ENCODE peak calls at places on chromosomes 11 and 22, in seven cellular contexts. L, T, U, M, C, X and H are unnamed samples.

GRCh38 chr11:10327254-10327653 is 22.4 kb downstream of the ADM start:
- DNase-seq in T (no peak), U (peak; percentile 89), M (no peak), C (no peak), X (peak; percentile 51), L (no peak), H (no peak)

GRCh38 chr22:30195245-30196140 is 51.1 kb downstream of the LIF start:
- DNase-seq in X (peak; percentile 64), L (no peak), C (no peak), M (no peak), U (peak; percentile 68), T (no peak), H (no peak)

GRCh38 chr11:57049749-57050148 is 61.0 kb downstream of the OR5AK2 start:
- DNase-seq in L (no peak), T (no peak), U (no peak), C (no peak), X (no peak), M (no peak), H (no peak)

GRCh38 chr11:15618583-15619032 is 503.9 kb downstream of the INSC start:
- DNase-seq in T (no peak), M (no peak), U (no peak), L (peak; percentile 69), C (no peak), X (no peak), H (no peak)

GRCh38 chr11:21268036-21268435 is 598.6 kb downstream of the NELL1 start:
- DNase-seq in U (no peak), X (no peak), C (no peak), L (no peak), M (no peak), T (no peak), H (no peak)

GRCh38 chr11:45834298-45834756 is 12.9 kb upstream of the CRY2 start:
- DNase-seq in C (no peak), M (no peak), L (peak; percentile 47), U (no peak), X (no peak), T (no peak), H (peak; percentile 47)

GRCh38 chr11:19934828-19935259 is 222.2 kb downstream of the NAV2 start:
- DNase-seq in X (peak; percentile 89), M (no peak), T (no peak), U (peak; percentile 87), C (no peak), L (no peak), H (no peak)

GRCh38 chr11:58573451-58574104 is 2.1 kb downstream of the LPXN start:
- DNase-seq in U (peak; percentile 93), M (no peak), T (no peak), X (peak; percentile 85), L (no peak), C (no peak), H (peak; percentile 85)

GRCh38 chr11:24391165-24391564 is 105.7 kb upstream of the LUZP2 start:
- DNase-seq in T (no peak), U (peak; percentile 47), M (no peak), X (peak; percentile 87), C (no peak), L (no peak), H (no peak)

GRCh38 chr11:75717608-75718403 is at the start of gene MOGAT2:
- DNase-seq in C (no peak), U (no peak), X (no peak), L (peak; percentile 68), T (peak; percentile 84), M (no peak), H (no peak)

GRCh38 chr11:63802637-63803414 is 10.4 kb upstream of the SPINDOC start:
- DNase-seq in X (peak; percentile 57), M (no peak), L (no peak), T (no peak), C (no peak), U (peak; percentile 84), H (no peak)

GRCh38 chr11:74442601-74443000 is 24.7 kb downstream of the KCNE3 start:
- DNase-seq in U (peak; percentile 73), L (no peak), T (no peak), X (peak; percentile 52), C (no peak), M (no peak), H (no peak)

GRCh38 chr11:86926975-86927374 is 28.2 kb downstream of the FZD4 start:
- DNase-seq in C (no peak), T (no peak), M (no peak), X (peak; percentile 44), L (no peak), U (no peak), H (no peak)

GRCh38 chr11:33941637-33942160 is 49.8 kb upstream of the LMO2 start:
- DNase-seq in U (peak; percentile 78), M (no peak), C (no peak), L (no peak), T (no peak), X (no peak), H (no peak)

GRCh38 chr11:1207451-1208360 is 15.2 kb upstream of the MUC5B start:
- DNase-seq in X (no peak), L (no peak), T (no peak), C (peak; percentile 63), M (no peak), U (no peak), H (no peak)

GRCh38 chr22:26956346-26956745 is 299.0 kb downstream of the MIAT start:
- DNase-seq in M (no peak), T (no peak), U (no peak), C (no peak), L (no peak), X (no peak), H (no peak)

GRCh38 chr11:13535819-13536218 is 40.0 kb upstream of the PTH start:
- DNase-seq in X (no peak), C (no peak), U (peak; percentile 7), T (no peak), M (no peak), L (no peak), H (peak; percentile 3)

GRCh38 chr11:88680806-88681205 is 343.3 kb upstream of the CTSC start:
- DNase-seq in L (no peak), T (no peak), U (peak; percentile 36), C (no peak), M (no peak), X (peak; percentile 6), H (no peak)

GRCh38 chr11:5117588-5117987 is 20.6 kb downstream of the OR52A5 start:
- DNase-seq in U (no peak), L (no peak), M (no peak), X (no peak), T (no peak), C (no peak), H (no peak)

GRCh38 chr11:96424693-96425092 is 34.9 kb downstream of the JRKL start:
- DNase-seq in T (no peak), M (no peak), U (peak; percentile 64), C (no peak), X (peak; percentile 44), L (no peak), H (no peak)

GRCh38 chr11:96188625-96189006 is 154.4 kb downstream of the MAML2 start:
- DNase-seq in L (no peak), M (no peak), X (peak; percentile 57), T (no peak), C (no peak), U (peak; percentile 70), H (peak; percentile 58)

GRCh38 chr11:129223701-129224149 is 31.6 kb upstream of the ARHGAP32 start:
- DNase-seq in X (peak; percentile 45), C (no peak), U (peak; percentile 85), M (no peak), T (no peak), L (no peak), H (no peak)

GRCh38 chr11:117433717-117434116 is 106.1 kb downstream of the CEP164 start:
- DNase-seq in U (no peak), T (no peak), C (no peak), M (no peak), L (no peak), X (no peak), H (no peak)

GRCh38 chr11:79167510-79168188 is 273.2 kb downstream of the TENM4 start:
- DNase-seq in T (no peak), X (peak; percentile 37), M (no peak), C (no peak), L (no peak), U (no peak), H (no peak)
- TF ChIP-seq CTCF in T (no peak), X (no peak), M (no peak), C (no peak), L (no peak), U (no peak), H (no peak)

GRCh38 chr11:93741882-93742226 is 382 bp downstream of the C11orf54 start:
- DNase-seq in X (peak; percentile 68), T (peak; percentile 72), L (peak; percentile 69), C (no peak), U (peak; percentile 81), M (no peak), H (no peak)

GRCh38 chr11:93740031-93740801 is 1.1 kb downstream of the TAF1D start:
- DNase-seq in T (peak; percentile 19), C (peak; percentile 68), U (peak; percentile 72), L (no peak), X (peak; percentile 56), M (peak; percentile 30), H (peak; percentile 70)

GRCh38 chr11:93740802-93741093 is 547 bp downstream of the TAF1D start:
- DNase-seq in X (peak; percentile 49), C (peak; percentile 81), U (peak; percentile 73), L (peak; percentile 50), T (peak; percentile 64), M (peak; percentile 38), H (peak; percentile 74)

GRCh38 chr11:93743316-93743715 is 1.8 kb downstream of the C11orf54 start:
- DNase-seq in L (no peak), T (peak; percentile 14), X (no peak), U (no peak), M (no peak), C (no peak), H (no peak)

DNA sequence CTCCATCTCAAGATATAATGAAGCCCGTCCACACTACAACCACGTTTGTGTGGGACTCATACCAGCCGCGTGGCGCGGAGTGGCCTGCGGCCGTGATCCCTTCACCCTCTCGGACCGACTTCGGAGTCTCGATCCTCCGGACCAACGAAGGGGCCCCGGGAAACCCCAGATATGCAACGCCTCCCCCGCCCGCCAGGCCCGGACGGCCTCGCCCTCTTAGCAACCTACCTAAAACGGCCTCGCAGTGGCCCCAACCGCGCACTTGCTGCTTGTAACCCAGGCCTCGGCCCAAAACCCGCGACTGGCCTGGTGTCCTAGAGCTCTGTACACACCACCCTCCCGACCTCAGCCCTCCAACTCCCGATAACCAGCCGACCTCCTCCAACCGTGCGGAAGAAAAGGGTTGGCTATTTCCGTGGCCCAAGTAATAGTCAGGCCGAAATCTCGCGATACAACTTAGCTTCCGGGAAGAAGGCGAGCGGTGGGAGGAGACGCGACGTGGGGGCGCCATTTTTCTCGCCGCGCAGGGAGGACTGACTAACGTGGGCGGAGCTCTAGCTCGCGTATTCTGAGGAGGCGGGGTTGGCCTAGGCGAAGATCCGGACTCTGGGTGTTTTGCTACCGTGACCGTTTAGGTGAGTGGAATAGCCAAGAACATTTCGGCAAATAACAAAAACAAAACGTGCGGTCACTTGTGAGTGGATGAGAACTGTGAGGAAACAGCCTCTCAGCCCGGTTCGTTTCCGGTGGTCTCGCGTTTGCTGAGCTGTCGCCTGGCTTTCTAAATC is at the start of the genes C11orf54 and TAF1D:
- DNase-seq in T (peak; percentile 98), X (peak; percentile 97), U (peak; percentile 99), C (peak; percentile 98), M (peak; percentile 97), L (peak; percentile 97), H (peak; percentile 97)
- TF ChIP-seq CTCF in T (no peak), X (no peak), U (no peak), C (no peak), M (no peak), L (no peak), H (no peak)

GRCh38 chr11:11988862-11989261 is 19.6 kb downstream of the DKK3 start:
- DNase-seq in C (peak; percentile 21), T (no peak), X (no peak), M (no peak), U (no peak), L (no peak), H (no peak)
- TF ChIP-seq CTCF in C (peak; percentile 9), T (no peak), X (peak; percentile 35), M (peak; percentile 47), U (peak; percentile 15), L (no peak), H (no peak)

GRCh38 chr22:50059185-50059880 is 1.2 kb upstream of the TTLL8 start:
- DNase-seq in X (peak; percentile 20), U (peak; percentile 40), L (no peak), M (peak; percentile 52), C (no peak), T (no peak), H (no peak)
- TF ChIP-seq CTCF in X (peak; percentile 9), U (peak; percentile 4), L (no peak), M (no peak), C (no peak), T (no peak), H (no peak)